ENCODE peak calls at places on chromosomes 4 and X, in six cellular contexts. M, C, Z, R, P and W are unnamed samples.

GRCh38 chrX:40096395-40097091 is 1.2 kb downstream of the BCOR start:
- DNase-seq in M (peak), R (no peak), C (no peak), Z (peak), P (peak), W (peak)

GRCh38 chr4:27775156-27775555 is 914.5 kb downstream of the STIM2 start:
- DNase-seq in P (no peak), M (no peak), R (no peak), C (no peak), Z (no peak), W (no peak)

GRCh38 chr4:173765731-173766130 is 235.7 kb upstream of the HAND2 start:
- DNase-seq in R (no peak), C (no peak), M (no peak), P (no peak), Z (no peak), W (no peak)

GRCh38 chrX:38669425-38669824 is 108.1 kb downstream of the TSPAN7 start:
- DNase-seq in M (no peak), R (no peak), Z (no peak), C (no peak), P (no peak), W (no peak)

GRCh38 chrX:47264507-47265173 is 31.8 kb downstream of the USP11 start:
- DNase-seq in C (no peak), P (no peak), M (no peak), R (no peak), Z (no peak), W (no peak)

GRCh38 chr4:180058731-180059215 is 2184.4 kb upstream of the TENM3 start:
- DNase-seq in P (no peak), R (peak), C (no peak), M (no peak), Z (peak), W (peak)

GRCh38 chrX:13463608-13464007 is 105.8 kb upstream of the EGFL6 start:
- DNase-seq in M (no peak), C (no peak), R (no peak), Z (peak), P (peak), W (no peak)

GRCh38 chrX:68895339-68896250 is 66.8 kb downstream of the EFNB1 start:
- DNase-seq in P (no peak), R (no peak), Z (peak), M (no peak), C (no peak), W (peak)

GRCh38 chrX:53287493-53288138 is 6.2 kb upstream of the IQSEC2 start:
- DNase-seq in Z (peak), R (no peak), M (peak), P (peak), C (no peak), W (peak)

GRCh38 chr4:145565328-145565727 is 53.9 kb upstream of the MMAA start:
- DNase-seq in M (no peak), C (no peak), P (no peak), R (no peak), Z (no peak), W (no peak)

GRCh38 chr4:1385373-1386340 is 20.6 kb downstream of the NKX1-1 start:
- DNase-seq in R (no peak), Z (no peak), M (no peak), P (no peak), C (no peak), W (no peak)

GRCh38 chr4:7813674-7814073 is 126.0 kb downstream of the AFAP1 start:
- DNase-seq in C (no peak), M (no peak), P (no peak), Z (no peak), R (no peak), W (no peak)

GRCh38 chr4:55444822-55445221 is 49.1 kb downstream of the TMEM165 start:
- DNase-seq in P (no peak), C (no peak), Z (no peak), M (no peak), R (no peak), W (no peak)

GRCh38 chr4:53592686-53593641 is 1.7 kb upstream of the LNX1 start:
- DNase-seq in P (peak), C (no peak), M (no peak), R (peak), Z (peak), W (peak)

GRCh38 chrX:134836497-134836968 is 154.3 kb upstream of the SMIM10 start:
- DNase-seq in Z (no peak), R (no peak), P (no peak), M (no peak), C (no peak), W (no peak)

GRCh38 chr4:8097141-8097541 is 61.5 kb downstream of the ABLIM2 start:
- DNase-seq in P (no peak), C (no peak), Z (no peak), M (no peak), R (no peak), W (no peak)

GRCh38 chrX:40166582-40166981 is 68.8 kb upstream of the BCOR start:
- DNase-seq in Z (no peak), P (peak), M (no peak), C (no peak), R (no peak), W (no peak)

DNA sequence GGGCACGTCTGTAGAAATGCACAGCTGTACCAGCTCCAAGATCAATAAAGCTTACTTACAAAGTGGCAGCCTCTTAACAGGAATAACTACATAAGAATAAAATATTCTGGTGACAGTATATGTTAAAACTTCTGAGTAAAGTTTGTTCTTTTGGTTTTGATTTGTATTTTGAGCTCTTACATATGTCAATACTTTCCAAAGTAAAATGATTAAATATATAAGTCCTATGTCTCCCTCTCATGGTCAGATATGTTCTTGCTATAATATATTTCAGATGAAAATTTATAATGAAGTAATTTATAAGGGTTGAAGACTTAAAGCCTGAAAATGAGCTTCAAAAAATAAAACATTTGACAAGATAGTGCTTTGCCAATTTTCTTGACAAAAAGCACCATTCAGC is 254.4 kb downstream of the NPFFR2 start:
- DNase-seq in P (no peak), Z (no peak), R (no peak), C (no peak), M (no peak), W (no peak)
- TF ChIP-seq CTCF in P (no peak), Z (no peak), R (peak), C (no peak), M (no peak), W (peak)

GRCh38 chrX:6778547-6779231 is 243.8 kb upstream of the VCX3A start:
- DNase-seq in R (no peak), P (no peak), C (no peak), Z (no peak), M (no peak), W (no peak)

GRCh38 chrX:6782831-6783230 is 247.9 kb upstream of the VCX3A start:
- DNase-seq in P (no peak), C (no peak), Z (no peak), R (no peak), M (no peak), W (no peak)

GRCh38 chrX:6777211-6778002 is 242.5 kb upstream of the VCX3A start:
- DNase-seq in M (no peak), C (peak), P (no peak), Z (no peak), R (no peak), W (no peak)
- TF ChIP-seq CTCF in M (no peak), C (no peak), P (no peak), Z (no peak), R (no peak), W (no peak)

DNA sequence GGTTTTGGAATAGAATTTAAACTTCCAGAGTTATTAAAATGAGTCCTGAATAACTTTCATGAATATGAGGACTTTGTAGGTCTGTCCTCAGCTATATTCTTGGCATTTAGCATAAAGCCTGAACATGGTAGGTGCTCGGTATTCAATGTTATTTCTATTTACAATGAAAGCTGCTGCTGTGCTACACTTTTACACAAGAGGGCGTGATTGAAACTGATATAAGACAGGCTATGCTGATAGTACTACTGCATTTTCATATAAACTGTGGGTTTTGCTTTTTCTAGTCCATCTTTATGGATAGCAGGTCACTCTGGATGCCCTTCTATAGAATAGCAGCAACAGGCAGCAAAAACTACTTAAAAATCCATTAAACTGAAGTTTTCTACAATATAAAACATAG is 12.3 kb upstream of the GNPDA2 start:
- DNase-seq in M (no peak), C (no peak), Z (no peak), P (no peak), R (no peak), W (no peak)
- TF ChIP-seq CTCF in M (peak), C (no peak), Z (no peak), P (no peak), R (peak), W (no peak)

GRCh38 chr4:64617813-64618212 is 208.6 kb upstream of the TECRL start:
- DNase-seq in Z (no peak), C (no peak), R (no peak), M (no peak), P (no peak), W (no peak)
- TF ChIP-seq CTCF in Z (no peak), C (no peak), R (peak), M (no peak), P (no peak), W (no peak)